ENCODE peak calls at places on chromosomes 12 and 14, in nine cellular contexts. One of them, this sample, is unnamed.
A peak's percentile ranks its signal among the peaks of the same experiment; 100 is the strongest.

GRCh38 chr12:55607821-55608602 is 28.7 kb upstream of the OR10P1 start:
- DNase-seq in NCI-H774: no peak
- DNase-seq in NCI-H1417: no peak
- DNase-seq in heart right ventricle: no peak
- DNase-seq in GM12878: no peak
- DNase-seq in hippocampal formation: no peak
- DNase-seq in OCI-LY7: no peak
- DNase-seq in posterior cingulate gyrus: no peak
- DNase-seq in stimulated activated CD8-positive, alpha-beta memory T cell treated with anti-CD3 and anti-CD28 coated beads, Interleukin-4, amount 100 ng/mL, for 4 hours: no peak
- DNase-seq in this sample: no peak

GRCh38 chr12:27524839-27525238 is 833 bp downstream of the PPFIBP1 start:
- DNase-seq in NCI-H774: no peak
- DNase-seq in NCI-H1417: no peak
- DNase-seq in heart right ventricle: no peak
- DNase-seq in GM12878: no peak
- DNase-seq in hippocampal formation: peak; percentile 39
- DNase-seq in OCI-LY7: no peak
- DNase-seq in posterior cingulate gyrus: no peak
- DNase-seq in stimulated activated CD8-positive, alpha-beta memory T cell treated with anti-CD3 and anti-CD28 coated beads, Interleukin-4, amount 100 ng/mL, for 4 hours: no peak
- DNase-seq in this sample: no peak

GRCh38 chr14:79376557-79376956 is 834.7 kb downstream of the DIO2 start:
- DNase-seq in NCI-H774: no peak
- DNase-seq in NCI-H1417: no peak
- DNase-seq in heart right ventricle: no peak
- DNase-seq in GM12878: no peak
- DNase-seq in hippocampal formation: no peak
- DNase-seq in OCI-LY7: no peak
- DNase-seq in posterior cingulate gyrus: no peak
- DNase-seq in stimulated activated CD8-positive, alpha-beta memory T cell treated with anti-CD3 and anti-CD28 coated beads, Interleukin-4, amount 100 ng/mL, for 4 hours: no peak
- DNase-seq in this sample: no peak

GRCh38 chr12:25924535-25925001 is 33.9 kb upstream of the RASSF8 start:
- DNase-seq in NCI-H774: no peak
- DNase-seq in NCI-H1417: no peak
- DNase-seq in heart right ventricle: no peak
- DNase-seq in GM12878: no peak
- DNase-seq in hippocampal formation: no peak
- DNase-seq in OCI-LY7: no peak
- DNase-seq in posterior cingulate gyrus: no peak
- DNase-seq in stimulated activated CD8-positive, alpha-beta memory T cell treated with anti-CD3 and anti-CD28 coated beads, Interleukin-4, amount 100 ng/mL, for 4 hours: no peak
- DNase-seq in this sample: no peak

GRCh38 chr12:39401459-39401858 is 41.5 kb downstream of the KIF21A start:
- DNase-seq in NCI-H774: no peak
- DNase-seq in NCI-H1417: no peak
- DNase-seq in heart right ventricle: peak; percentile 22
- DNase-seq in GM12878: no peak
- DNase-seq in hippocampal formation: no peak
- DNase-seq in OCI-LY7: no peak
- DNase-seq in posterior cingulate gyrus: no peak
- DNase-seq in stimulated activated CD8-positive, alpha-beta memory T cell treated with anti-CD3 and anti-CD28 coated beads, Interleukin-4, amount 100 ng/mL, for 4 hours: no peak
- DNase-seq in this sample: no peak

GRCh38 chr12:2288875-2289274 is 236.1 kb downstream of the CACNA1C start:
- DNase-seq in NCI-H774: no peak
- DNase-seq in NCI-H1417: no peak
- DNase-seq in heart right ventricle: no peak
- DNase-seq in GM12878: no peak
- DNase-seq in hippocampal formation: no peak
- DNase-seq in OCI-LY7: no peak
- DNase-seq in posterior cingulate gyrus: no peak
- DNase-seq in stimulated activated CD8-positive, alpha-beta memory T cell treated with anti-CD3 and anti-CD28 coated beads, Interleukin-4, amount 100 ng/mL, for 4 hours: no peak
- DNase-seq in this sample: no peak

GRCh38 chr14:102046337-102047278 is 40.2 kb downstream of the HSP90AA1 start:
- DNase-seq in NCI-H774: peak; percentile 63
- DNase-seq in NCI-H1417: peak; percentile 37
- DNase-seq in heart right ventricle: peak; percentile 86
- DNase-seq in GM12878: no peak
- DNase-seq in hippocampal formation: peak; percentile 76
- DNase-seq in OCI-LY7: peak; percentile 45
- DNase-seq in posterior cingulate gyrus: peak; percentile 69
- DNase-seq in stimulated activated CD8-positive, alpha-beta memory T cell treated with anti-CD3 and anti-CD28 coated beads, Interleukin-4, amount 100 ng/mL, for 4 hours: no peak
- DNase-seq in this sample: no peak

GRCh38 chr12:105740970-105741725 is 397.6 kb downstream of the NUAK1 start:
- DNase-seq in NCI-H774: no peak
- DNase-seq in NCI-H1417: no peak
- DNase-seq in heart right ventricle: peak; percentile 65
- DNase-seq in GM12878: no peak
- DNase-seq in hippocampal formation: peak; percentile 48
- DNase-seq in OCI-LY7: no peak
- DNase-seq in posterior cingulate gyrus: peak; percentile 36
- DNase-seq in stimulated activated CD8-positive, alpha-beta memory T cell treated with anti-CD3 and anti-CD28 coated beads, Interleukin-4, amount 100 ng/mL, for 4 hours: no peak
- DNase-seq in this sample: no peak

GRCh38 chr12:66503746-66504145 is 175.1 kb downstream of the GRIP1 start:
- DNase-seq in NCI-H774: no peak
- DNase-seq in NCI-H1417: no peak
- DNase-seq in heart right ventricle: no peak
- DNase-seq in GM12878: no peak
- DNase-seq in hippocampal formation: peak; percentile 2
- DNase-seq in OCI-LY7: no peak
- DNase-seq in posterior cingulate gyrus: no peak
- DNase-seq in stimulated activated CD8-positive, alpha-beta memory T cell treated with anti-CD3 and anti-CD28 coated beads, Interleukin-4, amount 100 ng/mL, for 4 hours: no peak
- DNase-seq in this sample: no peak

GRCh38 chr12:44299524-44299923 is 463.6 kb downstream of the TMEM117 start:
- DNase-seq in NCI-H774: no peak
- DNase-seq in NCI-H1417: no peak
- DNase-seq in heart right ventricle: no peak
- DNase-seq in GM12878: no peak
- DNase-seq in hippocampal formation: no peak
- DNase-seq in OCI-LY7: no peak
- DNase-seq in posterior cingulate gyrus: no peak
- DNase-seq in stimulated activated CD8-positive, alpha-beta memory T cell treated with anti-CD3 and anti-CD28 coated beads, Interleukin-4, amount 100 ng/mL, for 4 hours: no peak
- DNase-seq in this sample: no peak

GRCh38 chr12:14998941-14999340 is 26.1 kb downstream of the PDE6H start:
- DNase-seq in NCI-H774: no peak
- DNase-seq in NCI-H1417: no peak
- DNase-seq in heart right ventricle: no peak
- DNase-seq in GM12878: no peak
- DNase-seq in hippocampal formation: no peak
- DNase-seq in OCI-LY7: no peak
- DNase-seq in posterior cingulate gyrus: no peak
- DNase-seq in stimulated activated CD8-positive, alpha-beta memory T cell treated with anti-CD3 and anti-CD28 coated beads, Interleukin-4, amount 100 ng/mL, for 4 hours: no peak
- DNase-seq in this sample: no peak

GRCh38 chr12:2183556-2184541 is 131.1 kb downstream of the CACNA1C start:
- DNase-seq in NCI-H774: no peak
- DNase-seq in NCI-H1417: no peak
- DNase-seq in heart right ventricle: no peak
- DNase-seq in GM12878: no peak
- DNase-seq in hippocampal formation: no peak
- DNase-seq in OCI-LY7: peak; percentile 46
- DNase-seq in posterior cingulate gyrus: no peak
- DNase-seq in stimulated activated CD8-positive, alpha-beta memory T cell treated with anti-CD3 and anti-CD28 coated beads, Interleukin-4, amount 100 ng/mL, for 4 hours: no peak
- DNase-seq in this sample: no peak

This sample was measured in epithelial cell of proximal tubule.